ENCODE peak calls at places on chromosomes 6 and 20, in six cellular contexts. D, X, J, V, H and I are unnamed samples.

GRCh38 chr6:75882734-75883133 is 133.7 kb downstream of the MYO6 start:
- DNase-seq in D (peak; percentile 2), X (no peak), J (peak; percentile 34), V (peak; percentile 50), H (no peak), I (no peak)

GRCh38 chr6:15754035-15754705 is 91.3 kb upstream of the DTNBP1 start:
- DNase-seq in D (no peak), X (no peak), J (peak; percentile 49), V (peak; percentile 4), H (no peak), I (no peak)

GRCh38 chr20:60467078-60467477 is 508.9 kb downstream of the CDH26 start:
- DNase-seq in D (no peak), X (no peak), J (no peak), V (no peak), H (no peak), I (peak; percentile 42)

GRCh38 chr20:44761423-44761822 is 15.8 kb downstream of the KCNK15 start:
- DNase-seq in D (no peak), X (no peak), J (no peak), V (no peak), H (no peak), I (no peak)

GRCh38 chr6:106098383-106099234 is 12.5 kb downstream of the PRDM1 start:
- DNase-seq in D (no peak), X (peak; percentile 61), J (no peak), V (peak; percentile 74), H (no peak), I (peak; percentile 38)

GRCh38 chr6:111985202-111985731 is 68.6 kb upstream of the CCN6 start:
- DNase-seq in D (peak; percentile 59), X (no peak), J (peak; percentile 84), V (peak; percentile 66), H (no peak), I (peak; percentile 71)

GRCh38 chr6:163872335-163872734 is 457.8 kb downstream of the QKI start:
- DNase-seq in D (peak; percentile 79), X (no peak), J (no peak), V (peak; percentile 77), H (no peak), I (no peak)

GRCh38 chr6:122008105-122009100 is 391.0 kb upstream of the HSF2 start:
- DNase-seq in D (peak; percentile 7), X (no peak), J (no peak), V (no peak), H (no peak), I (no peak)

GRCh38 chr6:150008588-150008987 is 16.7 kb downstream of the RAET1L start:
- DNase-seq in D (no peak), X (no peak), J (no peak), V (peak; percentile 34), H (no peak), I (no peak)

GRCh38 chr6:30641048-30641447 is 5.9 kb upstream of the C6orf136 start:
- DNase-seq in D (no peak), X (no peak), J (no peak), V (no peak), H (no peak), I (no peak)

GRCh38 chr6:151448623-151449022 is 3.3 kb downstream of the RMND1 start:
- DNase-seq in D (no peak), X (no peak), J (no peak), V (no peak), H (no peak), I (no peak)

GRCh38 chr20:35561268-35561667 is 19.4 kb downstream of the ERGIC3 start:
- DNase-seq in D (no peak), X (peak; percentile 46), J (peak; percentile 33), V (peak; percentile 51), H (peak; percentile 53), I (peak; percentile 79)